ENCODE peak calls at places on chromosomes 6 and 20, in seven cellular contexts. H, S, I, G, K, W and R are unnamed samples.

GRCh38 chr20:18031050-18031449 is 26.7 kb downstream of the OVOL2 start:
- DNase-seq in H (no peak), S (no peak), I (no peak), G (no peak), K (no peak), W (no peak), R (no peak)

GRCh38 chr20:31747640-31748039 is 8.6 kb downstream of the TPX2 start:
- DNase-seq in H (no peak), S (no peak), I (no peak), G (no peak), K (no peak), W (no peak), R (no peak)

GRCh38 chr6:124057448-124057847 is 253.8 kb downstream of the NKAIN2 start:
- DNase-seq in H (no peak), S (no peak), I (no peak), G (no peak), K (no peak), W (no peak), R (no peak)

GRCh38 chr6:163170294-163170883 is 244.1 kb upstream of the QKI start:
- DNase-seq in H (peak; percentile 36), S (no peak), I (no peak), G (no peak), K (no peak), W (no peak), R (no peak)

GRCh38 chr20:59014680-59015389 is 4.4 kb upstream of the TUBB1 start:
- DNase-seq in H (no peak), S (no peak), I (no peak), G (no peak), K (no peak), W (no peak), R (peak; percentile 19)

GRCh38 chr6:132858750-132859149 is 44.4 kb downstream of the RPS12 start:
- DNase-seq in H (no peak), S (no peak), I (no peak), G (no peak), K (no peak), W (no peak), R (no peak)

GRCh38 chr20:5918856-5919633 is 31.3 kb downstream of the TRMT6 start:
- DNase-seq in H (peak; percentile 56), S (no peak), I (no peak), G (no peak), K (no peak), W (no peak), R (no peak)

GRCh38 chr6:125970760-125971159 is 14.2 kb downstream of the HINT3 start:
- DNase-seq in H (no peak), S (peak; percentile 36), I (no peak), G (no peak), K (no peak), W (no peak), R (no peak)

GRCh38 chr6:11921017-11921438 is 91.1 kb upstream of the HIVEP1 start:
- DNase-seq in H (peak; percentile 77), S (peak; percentile 42), I (peak; percentile 78), G (no peak), K (peak; percentile 53), W (no peak), R (peak; percentile 14)

GRCh38 chr20:43844778-43845614 is 69.7 kb upstream of the TOX2 start:
- DNase-seq in H (peak; percentile 38), S (no peak), I (no peak), G (no peak), K (no peak), W (no peak), R (no peak)

GRCh38 chr6:129440691-129441090 is 269.3 kb downstream of the ARHGAP18 start:
- DNase-seq in H (peak; percentile 5), S (no peak), I (no peak), G (no peak), K (no peak), W (no peak), R (no peak)

GRCh38 chr20:39853664-39854063 is 835.4 kb downstream of the MAFB start:
- DNase-seq in H (no peak), S (no peak), I (no peak), G (no peak), K (no peak), W (no peak), R (no peak)

GRCh38 chr20:32505723-32506473 is 79.2 kb downstream of the NOL4L start:
- DNase-seq in H (no peak), S (no peak), I (peak; percentile 39), G (no peak), K (no peak), W (no peak), R (no peak)

GRCh38 chr6:104218132-104218531 is 641.6 kb downstream of the HACE1 start:
- DNase-seq in H (no peak), S (no peak), I (no peak), G (no peak), K (no peak), W (no peak), R (no peak)

GRCh38 chr20:31716818-31717477 is 5.7 kb downstream of the BCL2L1 start:
- DNase-seq in H (no peak), S (no peak), I (no peak), G (no peak), K (no peak), W (no peak), R (no peak)

GRCh38 chr20:2822073-2822472 is 5.9 kb downstream of the TMEM239 start:
- DNase-seq in H (no peak), S (no peak), I (no peak), G (peak; percentile 37), K (no peak), W (no peak), R (no peak)

GRCh38 chr20:33650753-33651561 is 11.2 kb upstream of the C20orf144 start:
- DNase-seq in H (no peak), S (peak; percentile 68), I (no peak), G (no peak), K (peak; percentile 64), W (no peak), R (no peak)

GRCh38 chr6:39880521-39881048 is 53.7 kb downstream of the MOCS1 start:
- DNase-seq in H (no peak), S (no peak), I (no peak), G (no peak), K (no peak), W (no peak), R (no peak)

GRCh38 chr20:12177657-12178293 is 260.1 kb downstream of the BTBD3 start:
- DNase-seq in H (no peak), S (no peak), I (no peak), G (no peak), K (peak; percentile 79), W (no peak), R (no peak)

GRCh38 chr6:125332664-125333063 is 30.9 kb upstream of the HDDC2 start:
- DNase-seq in H (no peak), S (no peak), I (no peak), G (no peak), K (no peak), W (no peak), R (no peak)

GRCh38 chr20:36493801-36494114 is 47.6 kb upstream of the MYL9 start:
- DNase-seq in H (no peak), S (peak; percentile 41), I (peak; percentile 70), G (peak; percentile 73), K (peak; percentile 42), W (no peak), R (no peak)

GRCh38 chr6:45703041-45703739 is 312.5 kb downstream of the CLIC5 start:
- DNase-seq in H (no peak), S (no peak), I (no peak), G (no peak), K (no peak), W (no peak), R (no peak)

GRCh38 chr6:17318435-17319165 is 37.4 kb downstream of the RBM24 start:
- DNase-seq in H (no peak), S (no peak), I (no peak), G (no peak), K (no peak), W (no peak), R (no peak)

GRCh38 chr6:68639211-68639610 is 4.1 kb downstream of the ADGRB3 start:
- DNase-seq in H (no peak), S (no peak), I (no peak), G (no peak), K (no peak), W (no peak), R (no peak)

GRCh38 chr6:160265869-160266476 is 7.4 kb upstream of the SLC22A2 start:
- DNase-seq in H (no peak), S (no peak), I (no peak), G (no peak), K (no peak), W (peak; percentile 57), R (no peak)

GRCh38 chr20:47428164-47428563 is 71.7 kb upstream of the ZMYND8 start:
- DNase-seq in H (no peak), S (no peak), I (no peak), G (no peak), K (no peak), W (no peak), R (no peak)

GRCh38 chr20:13221673-13222318 is 722 bp downstream of the ISM1 start:
- DNase-seq in H (peak; percentile 73), S (no peak), I (peak; percentile 71), G (peak; percentile 19), K (peak; percentile 46), W (no peak), R (peak; percentile 93)

GRCh38 chr6:162899148-162899547 is 171.4 kb downstream of the PACRG start:
- DNase-seq in H (no peak), S (no peak), I (no peak), G (no peak), K (no peak), W (no peak), R (no peak)

GRCh38 chr6:45626087-45626891 is 248.6 kb upstream of the SUPT3H start:
- DNase-seq in H (no peak), S (no peak), I (no peak), G (no peak), K (no peak), W (no peak), R (no peak)

GRCh38 chr6:105601541-105602174 is 198.8 kb upstream of the PREP start:
- DNase-seq in H (peak; percentile 98), S (peak; percentile 50), I (peak; percentile 87), G (no peak), K (peak; percentile 67), W (no peak), R (no peak)
- H3K4me3 ChIP-seq in H (no peak overlapping the region), S (no peak overlapping the region), I (no peak overlapping the region), G (no peak overlapping the region), K (no peak overlapping the region), W (peak overlapping the region; percentile 11), R (no peak overlapping the region)

GRCh38 chr6:55866110-55866509 is 9.3 kb downstream of the BMP5 start:
- DNase-seq in H (no peak), S (no peak), I (no peak), G (no peak), K (no peak), W (no peak), R (no peak)
- TF ChIP-seq EP300 in H (no peak), S (no peak), I (no peak), G (no peak), K (no peak), W (no peak), R (no peak)

GRCh38 chr20:50724851-50725721 is 6.3 kb upstream of the PARD6B start:
- DNase-seq in H (peak; percentile 86), S (peak; percentile 41), I (peak; percentile 77), G (peak; percentile 83), K (peak; percentile 53), W (no peak), R (peak; percentile 72)
- H3K4me1 ChIP-seq in H (peaks cover 65% of the 10 kb centered on the region), S (peaks cover 30% of the 10 kb centered on the region), I (peaks cover 32% of the 10 kb centered on the region), G (peaks cover 5% of the 10 kb centered on the region), K (no peaks in the 10 kb centered on the region), W (peaks cover 27% of the 10 kb centered on the region), R (peaks cover 6% of the 10 kb centered on the region)

DNA sequence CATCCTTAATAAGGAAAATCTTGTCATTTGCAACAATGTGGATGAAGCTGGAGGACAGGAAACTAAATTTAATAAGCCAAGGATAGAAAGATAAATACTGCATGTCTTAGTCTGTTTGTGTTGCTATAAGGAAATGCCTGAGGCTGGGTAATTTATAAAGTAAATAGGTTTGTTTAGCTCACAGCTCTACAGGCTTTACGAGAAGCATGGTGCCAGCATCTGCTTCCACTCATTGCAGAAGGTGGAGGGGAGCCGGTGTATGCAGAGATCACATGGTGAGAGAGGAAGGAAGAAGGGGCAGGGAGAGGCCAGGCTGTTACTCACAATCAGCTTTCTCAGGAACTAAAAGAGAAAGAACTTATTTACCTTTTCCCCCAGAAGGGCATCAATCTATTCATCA is 118.9 kb upstream of the SMLR1 start:
- DNase-seq in H (peak; percentile 2), S (no peak), I (no peak), G (no peak), K (no peak), W (no peak), R (no peak)
- H3K4me3 ChIP-seq in H (no peak overlapping the region), S (no peak overlapping the region), I (no peak overlapping the region), G (no peak overlapping the region), K (no peak overlapping the region), W (no peak overlapping the region), R (no peak overlapping the region)